ENCODE peak calls at places on chromosomes 4 and X, in four cellular contexts. N is CD4-positive, CD25-positive, alpha-beta regulatory T cell; C is PC-3; Q is upper lobe of left lung. Y is an unnamed sample. For H3K4me1 and H3K36me3, the result is how much of the 10 kb centered on the place peaks cover.

GRCh38 chr4:140633951-140634350 is 65.2 kb upstream of the UCP1 start:
- DNase-seq in N (no peak), C (no peak), Q (no peak), Y (no peak)

GRCh38 chrX:77595848-77596247 is 148.7 kb downstream of the FGF16 start:
- DNase-seq in N (no peak), C (no peak), Q (no peak), Y (no peak)

GRCh38 chr4:17708992-17709759 is 72.2 kb downstream of the FAM184B start:
- DNase-seq in N (no peak), C (no peak), Q (no peak), Y (no peak)

GRCh38 chrX:1902901-1903379 is 288.1 kb downstream of the ASMT start:
- DNase-seq in N (no peak), C (no peak), Q (no peak), Y (no peak)

GRCh38 chr4:74692973-74693372 is 101.3 kb downstream of the BTC start:
- DNase-seq in N (no peak), C (no peak), Q (no peak), Y (no peak)

GRCh38 chr4:56118055-56118454 is 169.3 kb downstream of the CEP135 start:
- DNase-seq in N (no peak), C (no peak), Q (peak), Y (no peak)

GRCh38 chrX:52979568-52979967 is 21.2 kb upstream of the FAM156A start:
- DNase-seq in N (no peak), C (no peak), Q (no peak), Y (no peak)

GRCh38 chr4:52368895-52369294 is 290.2 kb downstream of the USP46 start:
- DNase-seq in N (no peak), C (no peak), Q (no peak), Y (no peak)

GRCh38 chr4:86918539-86919072 is 16.2 kb upstream of the AFF1 start:
- DNase-seq in N (no peak), C (no peak), Q (no peak), Y (no peak)

GRCh38 chr4:986949-987688 is at the start of gene IDUA:
- DNase-seq in N (peak), C (peak), Q (peak), Y (peak)

GRCh38 chr4:98006060-98006459 is 137.2 kb downstream of the STPG2 start:
- DNase-seq in N (no peak), C (no peak), Q (no peak), Y (no peak)

GRCh38 chrX:14125451-14125850 is 95.8 kb upstream of the GEMIN8 start:
- DNase-seq in N (no peak), C (no peak), Q (no peak), Y (no peak)

GRCh38 chr4:2792711-2793577 is at the start of gene SH3BP2:
- DNase-seq in N (peak), C (peak), Q (peak), Y (peak)

GRCh38 chr4:10584042-10584441 is 100.5 kb downstream of the CLNK start:
- DNase-seq in N (no peak), C (peak), Q (peak), Y (no peak)

GRCh38 chr4:113594231-113594556 is 167.3 kb downstream of the CAMK2D start:
- DNase-seq in N (no peak), C (no peak), Q (no peak), Y (no peak)

GRCh38 chrX:69010339-69010738 is 154.9 kb downstream of the PJA1 start:
- DNase-seq in N (no peak), C (no peak), Q (no peak), Y (no peak)

GRCh38 chr4:6772223-6772928 is 10.2 kb upstream of the KIAA0232 start:
- DNase-seq in N (no peak), C (peak), Q (no peak), Y (no peak)

GRCh38 chrX:758917-759316 is 128.3 kb downstream of the SHOX start:
- DNase-seq in N (no peak), C (no peak), Q (no peak), Y (no peak)

GRCh38 chrX:11724122-11725017 is 33.7 kb upstream of the MSL3 start:
- DNase-seq in N (peak), C (peak), Q (no peak), Y (peak)

GRCh38 chrX:24838624-24839023 is 144.9 kb downstream of the POLA1 start:
- DNase-seq in N (peak), C (peak), Q (no peak), Y (peak)

GRCh38 chrX:17047224-17047623 is 100.8 kb downstream of the REPS2 start:
- DNase-seq in N (no peak), C (no peak), Q (no peak), Y (no peak)

GRCh38 chr4:95534032-95534431 is 14.7 kb downstream of the UNC5C start:
- DNase-seq in N (no peak), C (peak), Q (no peak), Y (peak)

GRCh38 chr4:81346719-81347118 is 125.0 kb downstream of the RASGEF1B start:
- DNase-seq in N (no peak), C (no peak), Q (no peak), Y (no peak)

GRCh38 chrX:154398668-154399526 is 720 bp downstream of the RPL10 start:
- DNase-seq in N (peak), C (peak), Q (peak), Y (peak)

DNA sequence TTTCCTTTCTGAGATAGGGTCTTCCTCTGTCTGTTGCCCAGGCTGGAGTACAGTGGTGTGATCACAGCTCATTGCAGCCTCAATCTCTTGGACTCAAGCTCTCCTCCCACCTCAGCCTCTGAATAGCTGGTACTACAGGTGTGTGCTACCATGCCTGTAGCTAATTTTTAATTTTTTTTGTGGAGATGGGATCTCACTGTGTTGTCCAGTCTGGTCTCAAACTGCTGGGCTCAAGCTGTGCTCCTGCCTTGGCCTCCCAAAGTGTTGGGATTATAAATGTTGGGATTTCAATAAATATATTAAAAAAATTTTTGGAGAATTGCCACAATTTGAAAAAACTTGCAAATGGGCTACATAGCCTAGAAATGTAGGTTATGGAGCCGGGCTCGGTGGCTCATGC is 18.5 kb downstream of the RAPGEF2 start:
- DNase-seq in N (no peak), C (no peak), Q (no peak), Y (no peak)
- H3K4me1 ChIP-seq in N (under half), C (under half), Q (under half), Y (under half)

GRCh38 chr4:76439491-76439890 is 4.5 kb downstream of the SHROOM3 start:
- DNase-seq in N (no peak), C (no peak), Q (no peak), Y (no peak)

GRCh38 chr4:76435689-76436176 is 704 bp downstream of the SHROOM3 start:
- DNase-seq in N (no peak), C (no peak), Q (no peak), Y (no peak)

GRCh38 chr4:76429636-76430035 is 5.4 kb upstream of the SHROOM3 start:
- DNase-seq in N (no peak), C (no peak), Q (no peak), Y (no peak)

GRCh38 chr4:76430519-76431388 is 4.3 kb upstream of the SHROOM3 start:
- DNase-seq in N (peak), C (peak), Q (no peak), Y (peak)

GRCh38 chr4:76434901-76435688 is at the start of gene SHROOM3:
- DNase-seq in N (no peak), C (peak), Q (no peak), Y (peak)
- H3K4me3 ChIP-seq in N (no peak), C (no peak), Q (peak), Y (peak)

GRCh38 chr4:41258783-41259182 is 2.1 kb downstream of the UCHL1 start:
- DNase-seq in N (no peak), C (peak), Q (no peak), Y (peak)
- H3K36me3 ChIP-seq in N (under half), C (under half), Q (under half), Y (half or more)

GRCh38 chrX:46258356-46258755 is 286.9 kb downstream of the ZNF674 start:
- DNase-seq in N (no peak), C (no peak), Q (no peak), Y (no peak)
- H3K4me1 ChIP-seq in N (under half), C (under half), Q (under half), Y (under half)

GRCh38 chrX:20116575-20117240 is at the start of gene MAP7D2:
- DNase-seq in N (no peak), C (no peak), Q (no peak), Y (no peak)

GRCh38 chrX:20112022-20112421 is 4.7 kb downstream of the MAP7D2 start:
- DNase-seq in N (no peak), C (no peak), Q (no peak), Y (no peak)

GRCh38 chrX:20118065-20118824 is 1.5 kb upstream of the MAP7D2 start:
- DNase-seq in N (no peak), C (peak), Q (peak), Y (no peak)

DNA sequence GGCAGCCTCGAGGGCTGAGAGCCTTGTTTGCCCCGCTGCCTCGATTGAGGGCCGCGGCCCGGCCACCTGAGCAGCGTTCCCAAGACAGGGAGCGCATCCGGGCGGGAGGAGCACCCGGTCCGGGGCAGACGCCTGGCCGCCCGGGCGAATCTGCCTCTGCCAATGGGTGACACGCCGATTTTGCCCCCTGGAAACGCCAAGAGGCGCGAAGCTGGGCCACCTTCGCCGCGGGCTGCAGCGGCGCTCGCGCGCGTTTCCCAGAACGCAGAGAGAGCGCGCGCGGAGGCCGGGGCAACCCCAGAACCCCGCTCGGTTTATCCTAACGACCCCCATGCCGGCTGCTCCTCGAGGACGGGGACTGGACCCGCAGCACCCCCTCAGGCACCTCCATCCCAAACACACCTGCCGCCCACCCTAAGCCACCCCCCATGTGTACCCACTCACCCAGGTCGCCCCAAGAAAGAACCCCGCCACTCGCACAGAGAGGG is 576 bp downstream of the MAP7D2 start:
- DNase-seq in N (no peak), C (no peak), Q (no peak), Y (no peak)
- H3K4me3 ChIP-seq in N (no peak), C (no peak), Q (peak), Y (no peak)

DNA sequence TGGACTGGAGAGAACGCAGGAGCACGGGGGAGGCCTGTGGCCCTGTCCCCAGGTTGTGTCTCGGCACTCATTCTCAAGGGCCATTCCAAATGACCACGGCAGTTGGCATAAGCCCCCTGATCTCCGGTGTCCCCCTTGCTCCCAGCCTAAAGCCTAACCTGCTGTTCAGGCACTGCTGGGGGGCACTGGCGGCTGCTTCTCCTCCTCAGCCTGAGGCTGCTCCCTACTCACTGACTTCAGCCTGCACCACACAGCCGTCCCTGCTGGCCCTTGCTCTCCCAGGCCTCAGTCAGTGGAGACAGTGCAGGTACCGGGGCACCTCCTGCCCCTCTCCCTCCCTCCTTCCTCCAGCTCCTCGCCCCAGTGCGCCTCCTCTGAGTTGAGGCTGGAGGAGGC is 64.8 kb downstream of the CPZ start:
- DNase-seq in N (no peak), C (no peak), Q (no peak), Y (no peak)
- H3K36me3 ChIP-seq in N (under half), C (under half), Q (under half), Y (under half)

GRCh38 chr4:15653864-15654391 is 1.2 kb downstream of the FBXL5 start:
- DNase-seq in N (peak), C (peak), Q (peak), Y (peak)
- H3K4me1 ChIP-seq in N (half or more), C (under half), Q (half or more), Y (under half)

GRCh38 chr4:76028242-76028859 is 5.1 kb upstream of the CXCL10 start:
- DNase-seq in N (peak), C (no peak), Q (no peak), Y (peak)
- H3K4me3 ChIP-seq in N (no peak), C (no peak), Q (peak), Y (no peak)